ENCODE peak calls at places on chromosomes 16 and 17, in eight cellular contexts. T is GM23338; V is thoracic aorta; D is psoas muscle; L is HCT116; M is CD8-positive, alpha-beta T cell; E is RWPE2; F is BE2C. U is an unnamed sample. For H3K4me1, the result is how much of the 10 kb centered on the place peaks cover.

GRCh38 chr16:67428146-67428731 is 2.7 kb upstream of the HSD11B2 start:
- DNase-seq in M (peak), L (peak), F (peak), D (peak), T (peak), E (no peak), V (no peak), U (peak)

GRCh38 chr17:15451681-15452080 is 15.7 kb downstream of the CDRT4 start:
- DNase-seq in V (no peak), L (no peak), D (no peak), E (no peak), F (no peak), M (no peak), T (no peak), U (peak)

GRCh38 chr16:27334874-27335273 is 21.1 kb downstream of the IL4R start:
- DNase-seq in D (no peak), F (no peak), V (no peak), M (no peak), E (no peak), L (no peak), T (no peak), U (no peak)

GRCh38 chr17:75144816-75145511 is 9.3 kb downstream of the JPT1 start:
- DNase-seq in M (no peak), V (no peak), F (no peak), D (peak), E (no peak), T (no peak), L (no peak), U (no peak)

GRCh38 chr17:81980752-81981239 is 3.4 kb downstream of the ASPSCR1 start:
- DNase-seq in V (no peak), F (no peak), E (no peak), T (no peak), D (no peak), L (no peak), M (no peak), U (no peak)

GRCh38 chr16:83233153-83233552 is 574.6 kb upstream of the HSBP1 start:
- DNase-seq in M (no peak), F (no peak), V (no peak), E (no peak), L (no peak), D (no peak), T (no peak), U (no peak)

GRCh38 chr16:79912592-79913310 is 312.2 kb upstream of the MAF start:
- DNase-seq in F (no peak), L (no peak), V (no peak), D (no peak), M (no peak), T (no peak), E (no peak), U (no peak)

GRCh38 chr17:81700353-81701287 is 2.5 kb upstream of the MRPL12 start:
- DNase-seq in T (no peak), L (no peak), E (peak), D (no peak), V (no peak), M (no peak), F (no peak), U (no peak)

GRCh38 chr17:28532063-28532960 is 20.1 kb downstream of the UNC119 start:
- DNase-seq in T (no peak), M (no peak), F (no peak), L (no peak), D (no peak), V (no peak), E (no peak), U (no peak)

GRCh38 chr16:68074850-68075249 is 10.3 kb upstream of the NFATC3 start:
- DNase-seq in T (no peak), L (no peak), V (no peak), E (no peak), D (no peak), F (no peak), M (peak), U (no peak)

GRCh38 chr17:301681-302299 is 50.8 kb downstream of the RPH3AL start:
- DNase-seq in T (no peak), E (peak), V (no peak), L (no peak), D (peak), F (no peak), M (no peak), U (no peak)

GRCh38 chr17:29585080-29585751 is 4.2 kb downstream of the GIT1 start:
- DNase-seq in F (no peak), L (no peak), E (no peak), D (peak), T (peak), V (no peak), M (peak), U (no peak)

GRCh38 chr17:70365098-70365583 is 195.8 kb downstream of the KCNJ2 start:
- DNase-seq in V (no peak), D (no peak), E (no peak), F (no peak), T (no peak), L (no peak), M (no peak), U (no peak)

GRCh38 chr17:64002658-64003525 is 4.7 kb downstream of the PRR29 start:
- DNase-seq in L (no peak), T (no peak), F (no peak), D (no peak), M (no peak), E (peak), V (no peak), U (peak)

GRCh38 chr17:31002047-31002446 is 31.2 kb downstream of the RNF135 start:
- DNase-seq in F (no peak), D (no peak), T (no peak), L (no peak), E (no peak), M (no peak), V (no peak), U (no peak)

GRCh38 chr17:72407336-72408121 is 286.7 kb downstream of the SOX9 start:
- DNase-seq in F (peak), E (peak), D (peak), M (no peak), L (peak), T (peak), V (peak), U (peak)

GRCh38 chr16:22232277-22233049 is 26.4 kb downstream of the EEF2K start:
- DNase-seq in E (no peak), T (no peak), M (no peak), F (no peak), D (no peak), V (no peak), L (peak), U (no peak)

GRCh38 chr17:38617074-38617860 is 11.5 kb upstream of the SRCIN1 start:
- DNase-seq in L (no peak), F (peak), V (no peak), M (no peak), T (peak), D (no peak), E (no peak), U (no peak)

GRCh38 chr17:62062936-62063335 is 2.1 kb downstream of the MED13 start:
- DNase-seq in E (no peak), D (no peak), L (no peak), T (no peak), M (no peak), V (no peak), F (no peak), U (no peak)

GRCh38 chr17:1143573-1143972 is 36.2 kb downstream of the ABR start:
- DNase-seq in F (peak), L (no peak), V (no peak), M (no peak), T (peak), D (no peak), E (no peak), U (no peak)

GRCh38 chr17:78412403-78412802 is 34.0 kb downstream of the PGS1 start:
- DNase-seq in V (no peak), L (no peak), E (no peak), T (peak), D (no peak), F (no peak), M (no peak), U (no peak)

GRCh38 chr17:11204991-11205390 is 36.0 kb upstream of the SHISA6 start:
- DNase-seq in M (no peak), E (no peak), D (no peak), T (no peak), F (no peak), V (no peak), L (no peak), U (no peak)

GRCh38 chr16:54277845-54278703 is 8.5 kb downstream of the IRX3 start:
- DNase-seq in E (peak), V (no peak), M (no peak), T (peak), D (no peak), F (no peak), L (no peak), U (no peak)

GRCh38 chr17:35892091-35892637 is 12.0 kb upstream of the CCL5 start:
- DNase-seq in F (no peak), M (peak), T (peak), D (no peak), V (no peak), L (no peak), E (no peak), U (no peak)

GRCh38 chr16:66275795-66276428 is 90.6 kb upstream of the CDH5 start:
- DNase-seq in T (peak), L (peak), V (no peak), E (no peak), F (peak), M (no peak), D (no peak), U (no peak)

GRCh38 chr16:85729452-85729851 is 21.4 kb downstream of the C16orf74 start:
- DNase-seq in M (no peak), E (no peak), T (no peak), L (no peak), V (no peak), D (no peak), F (no peak), U (no peak)

GRCh38 chr16:85729907-85730465 is 20.9 kb downstream of the C16orf74 start:
- DNase-seq in L (no peak), F (no peak), T (no peak), D (no peak), M (no peak), E (no peak), V (no peak), U (no peak)

GRCh38 chr16:85724936-85725335 is 26.0 kb downstream of the C16orf74 start:
- DNase-seq in L (no peak), T (no peak), F (no peak), M (no peak), E (peak), D (no peak), V (no peak), U (no peak)

GRCh38 chr16:85731179-85731578 is 19.7 kb downstream of the C16orf74 start:
- DNase-seq in L (no peak), M (no peak), T (no peak), E (no peak), D (no peak), F (no peak), V (no peak), U (no peak)

GRCh38 chr16:85728879-85729278 is 22.0 kb downstream of the C16orf74 start:
- DNase-seq in F (no peak), M (no peak), T (peak), E (no peak), L (no peak), D (no peak), V (no peak), U (no peak)
- TF ChIP-seq CTCF in F (peak), M (no peak), T (peak), E (no peak), L (peak), D (no peak), V (no peak), U (no peak)

DNA sequence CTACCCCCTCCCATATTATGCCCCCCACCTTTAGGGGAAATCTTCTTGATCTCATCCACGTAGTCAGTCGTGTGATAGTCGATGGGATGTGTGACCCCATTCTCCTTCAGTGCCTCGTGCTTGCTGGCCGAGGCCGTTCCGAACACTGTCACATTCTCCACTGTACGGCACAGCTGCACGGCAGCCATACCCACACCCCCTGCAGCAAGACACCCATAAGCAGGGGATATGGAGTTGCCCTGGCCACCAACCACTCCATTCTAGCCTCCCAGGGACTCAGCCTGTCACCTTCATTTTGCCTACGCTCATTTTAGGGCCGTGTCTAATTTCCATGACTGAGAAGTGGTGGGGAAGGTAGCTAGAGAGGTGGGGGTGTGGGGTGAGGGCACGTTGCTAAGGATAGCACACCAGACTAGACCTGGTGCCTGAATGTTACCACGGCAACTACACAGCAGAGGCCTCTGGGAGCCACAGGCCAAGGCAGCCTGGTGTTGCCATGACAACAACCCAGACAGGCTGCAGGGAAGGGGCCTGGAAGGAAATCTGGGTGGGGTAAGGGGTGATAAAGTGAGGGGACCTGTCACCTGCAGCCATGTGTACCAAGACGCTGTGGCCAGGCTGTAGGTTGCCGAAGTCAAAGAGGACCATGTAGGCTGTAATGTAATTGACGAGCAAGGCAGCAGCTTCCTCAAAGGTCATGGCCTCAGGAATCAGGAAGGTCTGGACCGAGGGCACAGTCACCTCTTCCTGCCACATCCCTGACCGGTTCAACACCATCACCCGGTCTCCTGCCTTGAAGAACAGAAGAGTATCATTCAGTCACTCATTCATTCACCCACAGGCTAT is 4.0 kb downstream of the VAT1 start:
- DNase-seq in L (no peak), V (no peak), D (no peak), E (no peak), M (no peak), T (peak), F (peak), U (no peak)
- H3K4me1 ChIP-seq in L (under half), V (under half), D (under half), E (under half), M (under half), T (under half), F (under half), U (under half)

GRCh38 chr16:86926695-86927094 is 348.3 kb downstream of the FOXL1 start:
- DNase-seq in M (no peak), L (no peak), E (no peak), F (no peak), T (no peak), V (no peak), D (no peak), U (no peak)
- TF ChIP-seq CTCF in M (no peak), L (no peak), E (no peak), F (no peak), T (no peak), V (no peak), D (no peak), U (no peak)

DNA sequence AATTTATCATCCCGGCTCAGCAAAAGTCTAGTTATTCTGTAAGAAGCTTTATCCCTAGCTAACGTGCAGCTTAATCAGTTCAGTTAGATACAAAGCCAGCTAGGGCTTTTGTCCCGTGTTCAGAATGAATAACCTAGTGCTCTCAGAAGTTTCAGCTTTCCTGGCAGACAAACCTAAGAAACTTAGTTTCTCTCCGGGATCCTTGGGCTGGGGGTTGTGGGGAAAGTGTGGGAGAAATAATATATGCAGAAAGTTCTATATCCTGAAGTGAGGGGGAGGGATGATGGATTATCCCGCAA is 475.7 kb upstream of the CCL2 start:
- DNase-seq in V (no peak), F (no peak), E (no peak), M (no peak), D (no peak), T (no peak), L (no peak), U (no peak)
- H3K4me1 ChIP-seq in V (under half), F (under half), E (under half), M (under half), D (under half), T (under half), L (under half), U (under half)

GRCh38 chr16:4538386-4539235 is at the start of gene CDIP1:
- DNase-seq in T (peak), M (peak), F (peak), V (peak), E (peak), D (peak), L (peak), U (peak)
- TF ChIP-seq CTCF in T (no peak), M (no peak), F (no peak), V (no peak), E (no peak), D (no peak), L (no peak), U (no peak)

DNA sequence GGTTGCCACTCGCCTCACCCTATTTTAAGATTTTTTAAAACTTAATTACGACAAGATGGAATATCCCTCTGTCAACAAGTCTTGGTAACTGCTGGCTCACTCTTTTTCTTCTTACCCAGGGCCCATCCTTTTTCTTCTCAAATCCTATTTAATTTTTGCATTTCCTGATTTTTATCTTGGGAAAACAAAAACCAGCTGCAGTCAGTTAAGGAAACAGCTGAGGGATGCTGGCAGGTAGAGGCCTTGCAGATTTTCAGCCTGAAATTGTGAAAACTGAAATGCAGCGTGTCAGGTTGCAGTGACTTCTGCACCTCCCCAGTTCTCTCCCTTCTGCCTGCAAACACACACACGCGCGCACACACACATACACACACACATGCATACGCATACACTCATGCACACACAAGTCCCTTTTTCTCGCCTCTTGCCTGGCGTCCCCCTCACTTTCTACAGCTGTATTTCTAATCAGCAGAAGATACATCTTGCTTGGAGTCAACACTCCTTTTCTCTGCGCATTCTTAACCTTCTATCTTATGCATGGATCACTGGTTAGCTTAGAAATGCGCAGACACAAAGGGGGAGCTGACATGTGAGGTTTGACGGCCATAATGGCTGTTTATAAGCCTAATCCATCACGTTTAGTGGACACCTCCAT is 391.9 kb upstream of the SALL1 start:
- DNase-seq in T (peak), V (no peak), F (no peak), D (no peak), M (no peak), L (no peak), E (no peak), U (no peak)
- H3K4me1 ChIP-seq in T (half or more), V (under half), F (under half), D (under half), M (under half), L (under half), E (under half), U (under half)

DNA sequence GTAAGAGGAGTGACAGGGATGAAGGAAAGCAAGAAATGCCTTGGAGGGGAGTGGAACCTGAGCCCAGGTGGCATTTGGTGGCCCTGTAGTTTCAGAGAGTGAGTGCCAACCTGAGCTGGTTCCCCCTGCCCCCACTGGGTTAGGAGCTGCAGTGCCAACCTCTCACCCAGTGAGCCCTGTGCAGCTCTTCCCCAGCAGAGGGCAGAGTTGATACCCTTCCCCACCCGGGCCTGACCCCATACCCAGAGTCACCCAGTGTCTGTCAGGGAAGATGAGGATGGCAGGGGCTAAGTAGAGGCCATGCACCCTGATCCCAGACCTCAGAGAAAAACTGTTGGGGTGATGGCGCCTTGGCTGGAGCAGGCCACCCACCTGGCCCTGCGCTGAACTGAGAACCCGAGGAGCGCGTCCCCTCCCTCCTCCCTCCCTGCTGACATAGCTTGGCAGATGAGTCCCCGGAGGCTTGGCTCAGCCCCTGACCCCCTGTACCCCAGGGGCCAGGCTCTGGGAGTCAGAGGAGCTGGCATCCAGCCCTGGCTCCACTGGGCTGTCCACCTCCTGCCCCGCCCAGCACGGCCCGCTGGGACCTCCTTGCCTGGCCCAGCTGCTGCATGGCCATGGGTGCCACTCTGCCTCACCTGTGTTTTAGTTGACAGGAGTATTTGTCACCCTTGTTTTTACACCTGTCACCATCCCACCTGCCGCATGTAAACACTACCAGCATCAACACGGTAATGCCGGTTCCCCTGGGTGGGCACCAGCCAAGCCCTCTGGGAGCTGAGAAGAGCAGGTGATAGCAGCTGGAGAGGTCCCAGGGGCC is 113.9 kb downstream of the AMFR start:
- DNase-seq in D (no peak), L (no peak), M (no peak), E (no peak), T (peak), V (no peak), F (peak), U (no peak)
- TF ChIP-seq CTCF in D (no peak), L (peak), M (no peak), E (no peak), T (peak), V (no peak), F (peak), U (no peak)

GRCh38 chr17:57870283-57870635 is 20.4 kb upstream of the MRPS23 start:
- DNase-seq in V (no peak), T (no peak), E (no peak), L (no peak), F (no peak), M (no peak), D (no peak), U (no peak)
- H3K4me1 ChIP-seq in V (under half), T (under half), E (half or more), L (half or more), F (under half), M (under half), D (half or more), U (under half)